ENCODE peak calls at places on chromosomes 16 and 17, in eight cellular contexts. X is osteoblast, P is stomach, K is B cell, A is lower leg skin, D is fibroblast of pulmonary artery, E is foreskin fibroblast, O is fibroblast of mammary gland. B is an unnamed sample.

GRCh38 chr17:7842950-7843535 is 9.0 kb downstream of the KDM6B start:
- DNase-seq in P (peak; percentile 72), X (peak; percentile 60), A (peak; percentile 82), D (peak; percentile 95), E (peak; percentile 97), K (peak; percentile 82), O (peak; percentile 96), B (no peak)

GRCh38 chr16:2698103-2698870 is 16.0 kb downstream of the KCTD5 start:
- DNase-seq in K (no peak), P (no peak), E (no peak), X (no peak), D (no peak), A (no peak), O (no peak), B (no peak)

GRCh38 chr17:65154770-65155589 is 17.8 kb downstream of the RGS9 start:
- DNase-seq in E (peak; percentile 54), K (no peak), P (no peak), D (no peak), A (no peak), X (no peak), O (peak; percentile 58), B (no peak)

GRCh38 chr16:2827481-2827790 is 2.7 kb upstream of the ZG16B start:
- DNase-seq in A (no peak), O (no peak), E (no peak), P (no peak), K (no peak), D (no peak), X (peak; percentile 68), B (no peak)

GRCh38 chr17:36823850-36824677 is 113.2 kb upstream of the LHX1 start:
- DNase-seq in D (no peak), A (no peak), K (no peak), E (no peak), O (no peak), P (no peak), X (no peak), B (no peak)

GRCh38 chr17:27306276-27306820 is 12.4 kb downstream of the WSB1 start:
- DNase-seq in D (no peak), E (no peak), P (no peak), O (no peak), A (no peak), X (no peak), K (no peak), B (no peak)

GRCh38 chr16:50306287-50306686 is 39.9 kb downstream of the ADCY7 start:
- DNase-seq in P (peak; percentile 17), X (peak; percentile 45), D (no peak), K (no peak), A (no peak), E (no peak), O (no peak), B (no peak)

GRCh38 chr16:48897698-48898205 is 287.8 kb upstream of the N4BP1 start:
- DNase-seq in X (no peak), K (no peak), O (no peak), A (no peak), P (no peak), E (no peak), D (no peak), B (no peak)

GRCh38 chr16:71443714-71444113 is 1.9 kb upstream of the TLE7 start:
- DNase-seq in P (no peak), D (no peak), X (peak; percentile 75), K (no peak), A (no peak), E (no peak), O (no peak), B (no peak)

GRCh38 chr16:7997966-7998365 is 592.3 kb downstream of the TMEM114 start:
- DNase-seq in D (no peak), E (no peak), X (no peak), A (no peak), K (no peak), P (no peak), O (no peak), B (no peak)

GRCh38 chr16:836221-836620 is 35.7 kb upstream of the GNG13 start:
- DNase-seq in D (no peak), P (no peak), A (no peak), E (no peak), O (no peak), X (no peak), K (no peak), B (no peak)

GRCh38 chr17:59287452-59287851 is 44.0 kb upstream of the YPEL2 start:
- DNase-seq in O (peak; percentile 59), A (no peak), X (no peak), E (peak; percentile 54), K (no peak), D (peak; percentile 67), P (no peak), B (no peak)

GRCh38 chr17:50056217-50056960 is 479 bp downstream of the ITGA3 start:
- DNase-seq in K (peak; percentile 67), D (peak; percentile 71), A (peak; percentile 38), X (peak; percentile 90), E (peak; percentile 88), P (peak; percentile 76), O (peak; percentile 56), B (peak; percentile 42)
- TF ChIP-seq CTCF in K (peak; percentile 32), D (peak; percentile 49), A (no peak), X (peak; percentile 34), E (peak; percentile 21), P (peak; percentile 27), O (peak; percentile 34), B (peak; percentile 86)

GRCh38 chr16:68972720-68973119 is 129.4 kb downstream of the TANGO6 start:
- DNase-seq in E (peak; percentile 80), A (no peak), K (no peak), O (peak; percentile 64), X (peak; percentile 73), D (peak; percentile 83), P (no peak), B (no peak)
- TF ChIP-seq CTCF in E (peak; percentile 62), A (no peak), K (no peak), O (peak; percentile 49), X (peak; percentile 54), D (peak; percentile 74), P (no peak), B (peak; percentile 23)

GRCh38 chr17:43877031-43877430 is 30.1 kb downstream of the CD300LG start:
- DNase-seq in E (no peak), K (no peak), A (no peak), D (no peak), P (no peak), O (no peak), X (no peak), B (no peak)

GRCh38 chr17:43879723-43880419 is 27.5 kb downstream of the MPP2 start:
- DNase-seq in O (no peak), P (no peak), K (no peak), E (no peak), A (no peak), X (no peak), D (no peak), B (no peak)

GRCh38 chr17:43877451-43878155 is 29.7 kb downstream of the MPP2 start:
- DNase-seq in X (peak; percentile 45), D (no peak), E (no peak), A (no peak), P (no peak), O (no peak), K (no peak), B (no peak)

GRCh38 chr17:43880420-43880991 is 26.8 kb downstream of the MPP2 start:
- DNase-seq in K (peak; percentile 46), E (peak; percentile 12), O (no peak), A (no peak), D (peak; percentile 14), X (peak; percentile 68), P (peak; percentile 71), B (peak; percentile 25)

GRCh38 chr17:43878260-43879082 is 28.9 kb downstream of the MPP2 start:
- DNase-seq in X (peak; percentile 100), O (peak; percentile 88), D (peak; percentile 90), P (peak; percentile 75), A (peak; percentile 47), K (peak; percentile 79), E (peak; percentile 94), B (peak; percentile 13)
- TF ChIP-seq CTCF in X (peak; percentile 91), O (peak; percentile 95), D (peak; percentile 95), P (peak; percentile 96), A (no peak), K (peak; percentile 98), E (peak; percentile 96), B (peak; percentile 96)

GRCh38 chr17:3040882-3041281 is 22.5 kb downstream of the OR1D5 start:
- DNase-seq in D (no peak), O (no peak), K (no peak), A (no peak), P (no peak), X (no peak), E (no peak), B (no peak)

GRCh38 chr17:3036800-3037199 is 26.6 kb downstream of the OR1D5 start:
- DNase-seq in A (no peak), E (no peak), X (no peak), D (no peak), O (no peak), P (no peak), K (no peak), B (no peak)

GRCh38 chr17:3039748-3040147 is 23.7 kb downstream of the OR1D5 start:
- DNase-seq in O (no peak), E (no peak), D (peak; percentile 88), P (no peak), X (no peak), A (no peak), K (no peak), B (no peak)

GRCh38 chr17:3037259-3037658 is 26.1 kb downstream of the OR1D5 start:
- DNase-seq in A (no peak), O (no peak), K (no peak), X (peak; percentile 78), P (no peak), D (no peak), E (no peak), B (no peak)

DNA sequence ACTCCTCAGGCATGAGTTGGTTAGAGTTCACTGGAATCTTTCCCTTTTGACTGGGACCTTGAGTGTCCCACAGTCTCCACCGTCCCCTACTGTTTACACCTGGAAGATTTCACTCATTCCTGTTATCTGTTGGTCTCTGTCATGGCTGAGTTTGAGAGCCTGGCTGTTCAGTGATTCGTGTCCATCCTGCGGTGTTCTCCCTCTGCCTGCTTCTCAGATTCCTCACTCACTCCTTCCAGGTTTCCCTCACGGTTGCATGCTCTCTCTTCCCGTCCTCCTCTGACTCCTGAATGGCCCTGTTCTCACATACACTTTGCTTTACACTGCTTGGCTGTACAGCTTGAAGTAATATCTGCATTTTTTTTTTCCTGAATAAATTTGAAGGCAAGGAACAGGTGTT is 24.5 kb downstream of the OR1D5 start:
- DNase-seq in A (no peak), D (no peak), K (no peak), E (no peak), O (no peak), P (no peak), X (no peak), B (no peak)
- TF ChIP-seq CTCF in A (no peak), D (no peak), K (no peak), E (no peak), O (no peak), P (no peak), X (no peak), B (no peak)